ENCODE peak calls at places on chromosomes 6 and 20, in nine cellular contexts. R is left lung; F is activated CD8-positive, alpha-beta T cell treated with anti-CD3 and anti-CD28 coated beads, Interleukin-2, amount 10 ng/mL, durations not matched to agents 7 days and 5 days; Y is naive thymus-derived CD8-positive, alpha-beta T cell; M is aorta; W is effector memory CD8-positive, alpha-beta T cell; B is esophagus mucosa; O is stimulated activated effector memory CD8-positive, alpha-beta T cell treated with anti-CD3 and anti-CD28 coated beads, Interleukin-12 subunit alpha, Interleukin-12 subunit beta, amount 100 ng/mL, for 72 hours; L is Right ventricle myocardium superior. P is an unnamed sample.

GRCh38 chr6:16840291-16840690 is 79.0 kb upstream of the ATXN1 start:
- ATAC-seq in Y (no peak), L (no peak), F (no peak), M (no peak), R (no peak), B (no peak), O (peak), W (no peak), P (no peak)

GRCh38 chr6:116512155-116512559 is 718 bp downstream of the CALHM5 start:
- ATAC-seq in R (peak), B (no peak), F (no peak), L (peak), Y (no peak), O (no peak), M (peak), W (no peak), P (peak)

GRCh38 chr20:57996465-57996864 is 232.0 kb downstream of the ANKRD60 start:
- ATAC-seq in W (no peak), O (no peak), R (no peak), F (no peak), Y (no peak), L (no peak), M (no peak), B (no peak), P (no peak)

GRCh38 chr20:62462976-62463592 is 12.7 kb downstream of the GATA5 start:
- ATAC-seq in B (no peak), W (no peak), F (no peak), O (no peak), L (no peak), M (no peak), Y (no peak), R (no peak), P (no peak)

GRCh38 chr20:58407966-58408557 is 19.0 kb downstream of the VAPB start:
- ATAC-seq in B (no peak), W (peak), M (no peak), Y (peak), L (peak), R (no peak), F (peak), O (peak), P (no peak)

GRCh38 chr6:157763129-157763893 is 59.7 kb upstream of the SNX9 start:
- ATAC-seq in L (peak), W (no peak), Y (no peak), F (no peak), R (peak), O (no peak), B (peak), M (no peak), P (peak)

GRCh38 chr6:12354499-12354898 is 64.3 kb downstream of the EDN1 start:
- ATAC-seq in M (peak), B (peak), W (no peak), F (no peak), L (peak), R (peak), Y (no peak), O (no peak), P (no peak)

GRCh38 chr20:60970601-60971000 is 281.5 kb upstream of the CDH4 start:
- ATAC-seq in F (no peak), R (no peak), L (no peak), W (no peak), Y (no peak), B (no peak), M (no peak), O (no peak), P (no peak)

GRCh38 chr20:61253640-61254511 is 1.8 kb downstream of the CDH4 start:
- ATAC-seq in M (no peak), W (no peak), L (peak), B (no peak), F (no peak), O (no peak), R (peak), Y (no peak), P (no peak)

GRCh38 chr6:28474441-28475219 is 31.3 kb upstream of the ZSCAN23 start:
- ATAC-seq in Y (peak), B (peak), M (no peak), O (peak), R (peak), F (peak), L (no peak), W (no peak), P (peak)

GRCh38 chr20:34254979-34255378 is 13.8 kb downstream of the ASIP start:
- ATAC-seq in M (no peak), W (no peak), F (no peak), R (no peak), L (no peak), O (no peak), Y (no peak), B (no peak), P (no peak)

GRCh38 chr20:58461104-58461503 is 54.1 kb downstream of the APCDD1L start:
- ATAC-seq in O (no peak), W (no peak), Y (no peak), B (no peak), F (no peak), L (no peak), R (no peak), M (no peak), P (no peak)

GRCh38 chr6:157169656-157170055 is 153.7 kb downstream of the TMEM242 start:
- ATAC-seq in B (no peak), R (peak), O (no peak), L (peak), M (no peak), F (no peak), W (no peak), Y (no peak), P (peak)

GRCh38 chr6:25874822-25875562 is 949 bp upstream of the SLC17A3 start:
- ATAC-seq in M (no peak), O (peak), R (no peak), L (no peak), B (no peak), W (no peak), Y (peak), F (peak), P (no peak)

GRCh38 chr6:116925088-116925794 is 48.2 kb downstream of the RFX6 start:
- ATAC-seq in F (no peak), W (no peak), M (no peak), R (no peak), Y (no peak), O (no peak), L (no peak), B (no peak), P (no peak)

GRCh38 chr6:152129606-152130249 is 322.2 kb downstream of the ESR1 start:
- ATAC-seq in M (peak), R (peak), O (no peak), B (peak), L (peak), Y (no peak), W (no peak), F (no peak), P (no peak)

GRCh38 chr6:168884050-168884645 is 369.5 kb downstream of the THBS2 start:
- ATAC-seq in L (peak), R (peak), B (no peak), F (peak), O (peak), W (peak), Y (peak), M (no peak), P (no peak)

P was measured in SK-N-SH treated with all-trans-retinoic acid at 6 μM for 48 hours.